ENCODE peak calls at places on chromosome 5, in five cellular contexts. U, W, S, Q and K are unnamed samples.

GRCh38 chr5:73488806-73489205 is 9.4 kb upstream of the BTF3 start:
- DNase-seq in W (no peak), S (no peak), Q (no peak), U (no peak), K (no peak)

GRCh38 chr5:82405618-82406199 is 127.6 kb upstream of the RPS23 start:
- DNase-seq in U (no peak), W (no peak), Q (no peak), S (no peak), K (peak; percentile 98)

GRCh38 chr5:79868271-79868670 is 122.8 kb downstream of the MTX3 start:
- DNase-seq in W (no peak), S (no peak), U (no peak), Q (no peak), K (no peak)

GRCh38 chr5:7916171-7916804 is 47.3 kb downstream of the MTRR start:
- DNase-seq in W (peak; percentile 53), S (no peak), Q (no peak), U (no peak), K (peak; percentile 61)

GRCh38 chr5:25669645-25670401 is 1025.0 kb upstream of the CDH10 start:
- DNase-seq in U (no peak), Q (no peak), S (no peak), W (no peak), K (no peak)

GRCh38 chr5:60724126-60724525 is 24.2 kb upstream of the DEPDC1B start:
- DNase-seq in U (no peak), S (no peak), Q (no peak), W (no peak), K (no peak)

GRCh38 chr5:58040044-58040443 is 419.8 kb downstream of the PLK2 start:
- DNase-seq in S (no peak), Q (no peak), W (no peak), U (no peak), K (no peak)

GRCh38 chr5:54719384-54720306 is 202.1 kb downstream of the SNX18 start:
- DNase-seq in U (no peak), S (no peak), W (peak; percentile 89), Q (peak; percentile 59), K (peak; percentile 83)

GRCh38 chr5:112366987-112367386 is 52.1 kb downstream of the EPB41L4A start:
- DNase-seq in S (no peak), Q (no peak), W (no peak), U (peak; percentile 26), K (no peak)

GRCh38 chr5:61965495-61965894 is 340.5 kb upstream of the KIF2A start:
- DNase-seq in W (no peak), S (no peak), Q (no peak), U (no peak), K (no peak)

GRCh38 chr5:178587793-178588611 is 2.2 kb downstream of the COL23A1 start:
- DNase-seq in Q (no peak), S (no peak), U (no peak), W (no peak), K (no peak)

GRCh38 chr5:181138258-181138657 is 7.3 kb upstream of the OR2V1 start:
- DNase-seq in Q (no peak), W (no peak), S (no peak), U (no peak), K (no peak)

GRCh38 chr5:123735384-123735783 is 223.4 kb downstream of the CSNK1G3 start:
- DNase-seq in Q (no peak), S (no peak), U (no peak), W (no peak), K (no peak)

GRCh38 chr5:51381801-51382507 is 1.3 kb upstream of the ISL1 start:
- DNase-seq in U (no peak), Q (no peak), W (no peak), S (no peak), K (no peak)
- H3K4me1 ChIP-seq in U (no peaks in the 10 kb centered on the region), Q (peaks cover 32% of the 10 kb centered on the region), W (no peaks in the 10 kb centered on the region), S (no peaks in the 10 kb centered on the region), K (peaks cover 19% of the 10 kb centered on the region)

GRCh38 chr5:109703165-109703564 is 13.4 kb downstream of the MAN2A1 start:
- DNase-seq in U (no peak), S (no peak), Q (no peak), W (no peak), K (no peak)
- H3K4me1 ChIP-seq in U (no peaks in the 10 kb centered on the region), S (peaks cover 90% of the 10 kb centered on the region), Q (peaks cover 23% of the 10 kb centered on the region), W (no peaks in the 10 kb centered on the region), K (peaks cover 7% of the 10 kb centered on the region)

GRCh38 chr5:148913985-148914421 is 87.6 kb downstream of the ADRB2 start:
- DNase-seq in W (peak; percentile 74), U (no peak), S (no peak), Q (no peak), K (peak; percentile 54)

GRCh38 chr5:148912146-148912545 is 85.7 kb downstream of the ADRB2 start:
- DNase-seq in S (no peak), U (no peak), Q (no peak), W (no peak), K (peak; percentile 30)

GRCh38 chr5:148913493-148913892 is 87.1 kb downstream of the ADRB2 start:
- DNase-seq in U (no peak), Q (no peak), S (no peak), W (no peak), K (no peak)

GRCh38 chr5:148911386-148911785 is 85.0 kb downstream of the ADRB2 start:
- DNase-seq in U (no peak), W (no peak), S (no peak), Q (no peak), K (no peak)

DNA sequence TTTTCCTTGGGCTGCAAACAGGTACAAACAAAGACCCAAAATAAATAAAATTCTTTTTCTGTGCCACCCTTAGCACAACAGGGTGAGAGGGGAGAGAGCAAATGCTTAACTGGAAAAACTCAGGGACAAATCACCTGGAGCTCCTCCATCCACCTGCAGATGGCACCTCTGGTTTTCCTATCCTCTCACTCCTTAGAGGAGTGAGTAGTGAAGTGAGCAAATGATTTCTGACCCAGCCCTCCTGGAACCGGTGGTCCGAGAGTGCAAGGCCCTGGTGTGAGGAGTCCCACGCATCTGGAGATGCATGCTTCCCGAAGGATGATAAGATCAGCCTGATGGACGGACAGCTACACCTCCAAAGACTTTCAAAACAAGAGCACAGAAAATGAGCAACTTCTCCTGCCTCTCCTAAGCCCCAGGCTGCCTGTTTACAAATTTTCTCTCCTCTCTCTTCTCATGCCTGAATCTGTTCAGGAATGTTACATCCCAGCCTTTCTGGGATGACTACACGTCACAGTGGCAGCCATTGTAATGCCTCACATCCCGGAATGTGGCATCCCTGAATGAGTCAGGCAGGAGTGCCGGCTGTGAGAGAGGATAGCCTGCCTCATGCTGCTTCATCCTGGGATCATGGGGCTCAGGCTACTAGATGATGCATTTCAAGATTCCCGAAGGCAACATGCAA is 86.4 kb downstream of the ADRB2 start:
- DNase-seq in S (no peak), W (peak; percentile 90), Q (no peak), U (peak; percentile 54), K (peak; percentile 89)
- H3K4me1 ChIP-seq in S (peaks cover 9% of the 10 kb centered on the region), W (peaks cover 71% of the 10 kb centered on the region), Q (peaks cover 38% of the 10 kb centered on the region), U (peaks cover 65% of the 10 kb centered on the region), K (peaks cover 61% of the 10 kb centered on the region)

DNA sequence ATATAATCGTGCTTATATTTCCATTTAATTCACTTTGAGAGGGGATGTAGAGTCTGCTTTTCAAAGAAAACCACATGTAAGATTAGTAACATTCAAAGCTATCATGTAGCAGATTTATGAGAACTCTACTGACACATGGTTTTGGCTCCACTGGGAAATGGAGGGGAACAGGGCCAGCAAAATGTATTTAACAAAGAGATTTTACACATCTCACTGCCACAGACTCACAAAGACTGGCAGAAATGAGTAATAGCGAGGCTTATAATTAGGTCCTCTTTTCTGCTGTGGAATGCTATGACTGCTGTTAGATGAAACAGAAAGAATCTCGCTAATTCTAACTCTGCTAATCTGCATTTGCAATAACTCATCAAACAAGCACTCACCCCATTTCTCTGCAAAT is 4.5 kb downstream of the DAP start:
- DNase-seq in W (peak; percentile 93), S (no peak), U (no peak), Q (no peak), K (peak; percentile 69)
- H3K4me1 ChIP-seq in W (peaks cover 36% of the 10 kb centered on the region), S (peaks cover 26% of the 10 kb centered on the region), U (peaks cover 15% of the 10 kb centered on the region), Q (peaks cover 39% of the 10 kb centered on the region), K (peaks cover 19% of the 10 kb centered on the region)